ENCODE peak calls at places on chromosomes 5 and 9, in five cellular contexts. J is cardiac muscle cell, V is tibial nerve, U is AG04449, Y is epithelial cell of esophagus. Z is an unnamed sample.

GRCh38 chr9:31807574-31808256 is 576.7 kb upstream of the ACO1 start:
- DNase-seq in Y (peak), V (no peak), J (no peak), U (no peak), Z (peak)

GRCh38 chr9:96156578-96156977 is 145.4 kb downstream of the HSD17B3 start:
- DNase-seq in V (no peak), U (no peak), Y (no peak), J (no peak), Z (peak)

GRCh38 chr5:1131191-1131621 is 19.3 kb upstream of the SLC12A7 start:
- DNase-seq in U (no peak), Y (no peak), J (no peak), V (no peak), Z (no peak)

GRCh38 chr5:111439473-111440075 is 72.8 kb downstream of the STARD4 start:
- DNase-seq in Y (peak), U (no peak), V (no peak), J (no peak), Z (no peak)

GRCh38 chr5:93585054-93585751 is 2.2 kb downstream of the NR2F1 start:
- DNase-seq in J (no peak), U (no peak), Y (peak), V (no peak), Z (no peak)

GRCh38 chr9:120264528-120264927 is 315.4 kb downstream of the CDK5RAP2 start:
- DNase-seq in J (no peak), V (no peak), U (no peak), Y (no peak), Z (no peak)

GRCh38 chr5:149358294-149358651 is 427 bp downstream of the PCYOX1L start:
- DNase-seq in J (peak), V (peak), U (no peak), Y (peak), Z (peak)

GRCh38 chr5:117138523-117138922 is 563.9 kb upstream of the SEMA6A start:
- DNase-seq in J (no peak), V (no peak), U (no peak), Y (no peak), Z (no peak)

GRCh38 chr5:34604119-34604675 is 51.9 kb upstream of the RAI14 start:
- DNase-seq in J (no peak), U (no peak), Y (peak), V (no peak), Z (no peak)

GRCh38 chr5:58077966-58078365 is 381.9 kb downstream of the PLK2 start:
- DNase-seq in U (no peak), V (no peak), Y (no peak), J (no peak), Z (no peak)

GRCh38 chr5:111829701-111830100 is 72.7 kb upstream of the NREP start:
- DNase-seq in J (no peak), U (peak), V (no peak), Y (peak), Z (no peak)

GRCh38 chr5:23823521-23823920 is 316.1 kb downstream of the PRDM9 start:
- DNase-seq in J (no peak), Y (no peak), U (no peak), V (no peak), Z (no peak)

GRCh38 chr9:114968710-114969109 is 38.3 kb upstream of the TNFSF8 start:
- DNase-seq in V (no peak), J (no peak), Y (peak), U (no peak), Z (peak)

GRCh38 chr9:96460877-96461276 is 10.9 kb downstream of the HABP4 start:
- DNase-seq in J (no peak), V (no peak), Y (no peak), U (peak), Z (no peak)

GRCh38 chr5:61333351-61334223 is 1.5 kb downstream of the ZSWIM6 start:
- DNase-seq in U (no peak), Y (peak), J (peak), V (no peak), Z (peak)

GRCh38 chr5:82669720-82670119 is 391.6 kb upstream of the RPS23 start:
- DNase-seq in V (no peak), J (no peak), U (no peak), Y (no peak), Z (no peak)

GRCh38 chr5:95934207-95934804 is 27.3 kb downstream of the ELL2 start:
- DNase-seq in Y (no peak), V (no peak), J (no peak), U (no peak), Z (no peak)

GRCh38 chr9:131036529-131037335 is 27.8 kb downstream of the LAMC3 start:
- DNase-seq in J (no peak), U (no peak), V (no peak), Y (no peak), Z (no peak)

GRCh38 chr5:76331139-76331538 is 71.9 kb upstream of the IQGAP2 start:
- DNase-seq in Y (no peak), U (no peak), V (no peak), J (no peak), Z (peak)

GRCh38 chr5:60487466-60487865 is 212.5 kb downstream of the DEPDC1B start:
- DNase-seq in U (no peak), J (no peak), Y (no peak), V (no peak), Z (no peak)

GRCh38 chr5:43773032-43773830 is 170.3 kb downstream of the NNT start:
- DNase-seq in J (no peak), U (peak), Y (peak), V (no peak), Z (no peak)

GRCh38 chr5:2929779-2930178 is 178.3 kb upstream of the IRX2 start:
- DNase-seq in J (no peak), Y (no peak), U (no peak), V (no peak), Z (no peak)

GRCh38 chr5:135741040-135741439 is 93.4 kb upstream of the SLC25A48 start:
- DNase-seq in U (no peak), J (no peak), V (no peak), Y (no peak), Z (no peak)
- TF ChIP-seq CTCF in U (no peak), J (no peak), V (no peak), Y (no peak), Z (no peak)

DNA sequence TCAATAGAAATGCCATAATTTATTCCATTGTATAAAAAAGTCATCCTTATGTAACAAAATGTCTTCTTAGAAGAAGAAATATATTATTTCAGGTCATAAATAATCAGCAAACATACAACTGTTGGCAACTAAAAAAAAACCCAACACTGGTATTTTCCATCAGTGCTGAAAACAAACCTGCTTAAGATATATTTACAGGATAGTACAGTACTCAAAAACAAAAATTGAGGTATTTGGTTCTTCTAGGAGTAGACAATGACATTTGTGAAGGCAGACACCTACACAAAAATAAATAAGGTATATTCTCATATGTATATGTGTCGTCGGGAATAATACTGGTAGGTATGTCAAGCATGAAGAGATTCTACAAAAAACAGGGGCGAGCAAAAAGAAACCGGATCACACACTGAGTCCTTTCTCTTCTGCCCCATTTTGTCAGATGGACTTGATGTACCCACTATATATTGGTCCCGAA is 2.9 kb downstream of the DUSP1 start:
- DNase-seq in V (no peak), U (no peak), J (no peak), Y (no peak), Z (no peak)
- H3K4me3 ChIP-seq in V (peak), U (peak), J (no peak), Y (peak), Z (no peak)

GRCh38 chr5:55187370-55187769 is 14.4 kb upstream of the CDC20B start:
- DNase-seq in Y (peak), J (no peak), U (no peak), V (no peak), Z (no peak)
- TF ChIP-seq CTCF in Y (peak), J (peak), U (no peak), V (no peak), Z (no peak)

GRCh38 chr5:13860176-13860575 is 84.3 kb downstream of the DNAH5 start:
- DNase-seq in Y (no peak), J (no peak), V (no peak), U (no peak), Z (no peak)

DNA sequence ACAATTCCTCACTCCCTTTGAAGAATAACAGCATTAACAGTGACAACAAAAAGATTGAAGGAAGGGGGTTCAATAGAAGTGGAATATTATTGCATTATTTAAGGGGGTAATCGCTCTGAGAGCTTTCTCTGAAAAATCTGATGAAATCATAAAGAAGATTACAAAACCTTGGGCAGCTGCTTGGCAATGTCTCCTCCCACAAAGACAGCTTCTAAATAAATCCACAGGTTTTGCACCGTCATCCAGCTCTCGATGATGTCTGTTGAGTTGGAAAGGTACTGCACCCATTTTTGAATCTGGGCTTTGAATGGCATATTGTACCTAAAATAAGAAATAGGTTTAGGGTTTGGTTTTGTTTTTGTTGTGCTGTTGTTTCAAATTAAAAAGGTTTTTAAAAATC is 85.2 kb downstream of the DNAH5 start:
- DNase-seq in U (no peak), J (no peak), Y (no peak), V (no peak), Z (no peak)
- H3K4me3 ChIP-seq in U (no peak), J (no peak), Y (no peak), V (no peak), Z (no peak)

GRCh38 chr9:27535701-27536118 is 6.1 kb upstream of the MOB3B start:
- DNase-seq in V (no peak), Y (peak), U (no peak), J (no peak), Z (peak)
- TF ChIP-seq CTCF in V (no peak), Y (peak), U (no peak), J (no peak), Z (peak)

GRCh38 chr9:110575952-110576351 is 3.6 kb downstream of the SVEP1 start:
- DNase-seq in Y (peak), U (no peak), J (no peak), V (no peak), Z (no peak)
- H3K4me3 ChIP-seq in Y (no peak), U (no peak), J (no peak), V (no peak), Z (no peak)

GRCh38 chr9:79674052-79674777 is 102.5 kb downstream of the TLE4 start:
- DNase-seq in Y (no peak), U (no peak), J (no peak), V (no peak), Z (no peak)
- TF ChIP-seq CTCF in Y (no peak), U (no peak), J (no peak), V (no peak), Z (no peak)